ENCODE peak calls at places on chromosomes 6 and 20, in eight cellular contexts. E is fibroblast of pulmonary artery; V is astrocyte of the hippocampus; N is pancreas; D is amniotic stem cell; T is MCF 10A; K is G401; L is stimulated activated CD4-positive, alpha-beta T cell treated with anti-CD3 and anti-CD28 coated beads, Interleukin-12 subunit alpha, Interleukin-12 subunit beta, amount 100 ng/mL, for 4 hours. X is an unnamed sample.

GRCh38 chr6:117495873-117496272 is 13.4 kb downstream of the DCBLD1 start:
- DNase-seq in D (no peak), L (no peak), N (no peak), E (no peak), K (no peak), V (peak), T (no peak), X (no peak)

GRCh38 chr20:1718604-1719384 is 61.2 kb upstream of the SIRPG start:
- DNase-seq in T (peak), E (peak), V (no peak), L (no peak), D (peak), K (peak), N (no peak), X (no peak)

GRCh38 chr6:31663961-31664789 is 622 bp downstream of the GPANK1 start:
- DNase-seq in E (peak), D (peak), T (peak), L (no peak), K (no peak), N (peak), V (peak), X (no peak)

GRCh38 chr6:84464471-84464870 is 237.0 kb upstream of the CEP162 start:
- DNase-seq in T (no peak), E (no peak), N (no peak), D (no peak), L (no peak), K (no peak), V (no peak), X (no peak)

GRCh38 chr6:45946352-45946751 is 69.3 kb downstream of the CLIC5 start:
- DNase-seq in V (peak), K (no peak), N (no peak), D (peak), T (no peak), E (peak), L (no peak), X (no peak)

GRCh38 chr6:4059115-4059777 is 19.7 kb downstream of the FAM217A start:
- DNase-seq in K (no peak), D (peak), V (peak), E (peak), T (peak), L (peak), N (no peak), X (no peak)

GRCh38 chr6:150841697-150842096 is 23.8 kb upstream of the MTHFD1L start:
- DNase-seq in T (peak), N (no peak), D (no peak), K (peak), E (no peak), L (no peak), V (no peak), X (no peak)

GRCh38 chr6:2853766-2854393 is 12.2 kb upstream of the SERPINB1 start:
- DNase-seq in L (peak), D (peak), N (peak), V (peak), T (peak), E (peak), K (no peak), X (no peak)

GRCh38 chr6:139659196-139659595 is 284.7 kb upstream of the CITED2 start:
- DNase-seq in V (no peak), T (no peak), N (no peak), D (no peak), L (no peak), K (no peak), E (no peak), X (no peak)